ENCODE peak calls at places on chromosome 12, in nine cellular contexts. T is CD4-positive, CD25-positive, alpha-beta regulatory T cell; V is cardiac fibroblast; I is uterus; K is coronary artery; D is fibroblast of villous mesenchyme; H is SK-N-SH; M is GM23248; U is mammary epithelial cell. O is an unnamed sample.

GRCh38 chr12:49529409-49529808 is 9.4 kb upstream of the KCNH3 start:
- DNase-seq in U (no peak), T (no peak), K (no peak), D (no peak), V (no peak), H (no peak), M (no peak), I (no peak), O (no peak)

GRCh38 chr12:79891506-79892162 is 43.3 kb downstream of the PPP1R12A start:
- DNase-seq in H (no peak), U (no peak), K (no peak), D (no peak), V (no peak), I (no peak), T (no peak), M (peak; percentile 27), O (no peak)

GRCh38 chr12:28253175-28253641 is 63.0 kb downstream of the CCDC91 start:
- DNase-seq in K (no peak), H (no peak), D (no peak), V (peak; percentile 72), T (no peak), I (no peak), U (peak; percentile 29), M (peak; percentile 53), O (peak; percentile 35)

GRCh38 chr12:126784328-126784921 is 1482.5 kb upstream of the TMEM132C start:
- DNase-seq in I (no peak), T (no peak), M (peak; percentile 74), D (peak; percentile 3), U (peak; percentile 14), H (peak; percentile 32), K (no peak), V (peak; percentile 62), O (peak; percentile 14)

GRCh38 chr12:85057370-85057963 is 21.3 kb downstream of the LRRIQ1 start:
- DNase-seq in U (peak; percentile 27), M (peak; percentile 51), D (peak; percentile 58), I (no peak), K (no peak), T (no peak), H (peak; percentile 33), V (peak; percentile 75), O (peak; percentile 67)

GRCh38 chr12:49627752-49628360 is 4.5 kb downstream of the PRPF40B start:
- DNase-seq in U (peak; percentile 62), D (no peak), K (no peak), T (no peak), H (no peak), I (no peak), M (peak; percentile 76), V (peak; percentile 69), O (peak; percentile 65)

GRCh38 chr12:6230321-6231110 is 30.3 kb downstream of the CD9 start:
- DNase-seq in M (peak; percentile 64), U (peak; percentile 89), T (peak; percentile 60), H (no peak), I (peak; percentile 64), K (no peak), V (peak; percentile 61), D (peak; percentile 78), O (peak; percentile 52)

GRCh38 chr12:47991592-47991991 is 12.7 kb downstream of the COL2A1 start:
- DNase-seq in V (no peak), H (peak; percentile 80), T (no peak), I (no peak), M (no peak), D (no peak), K (no peak), U (no peak), O (no peak)

GRCh38 chr12:10562306-10562933 is 51.0 kb downstream of the MAGOHB start:
- DNase-seq in K (no peak), I (no peak), H (peak; percentile 20), U (peak; percentile 20), V (peak; percentile 73), T (peak; percentile 8), D (peak; percentile 64), M (peak; percentile 53), O (peak; percentile 72)

GRCh38 chr12:125861299-125862281 is 796.4 kb downstream of the AACS start:
- DNase-seq in V (no peak), H (peak; percentile 8), K (no peak), I (no peak), M (no peak), U (no peak), T (no peak), D (peak; percentile 1), O (no peak)

GRCh38 chr12:78002878-78003277 is 172.2 kb downstream of the NAV3 start:
- DNase-seq in K (no peak), M (peak; percentile 20), H (peak; percentile 29), T (no peak), V (peak; percentile 52), U (no peak), D (peak; percentile 22), I (no peak), O (peak; percentile 49)

GRCh38 chr12:102300824-102301461 is 103.3 kb upstream of the PMCH start:
- DNase-seq in D (peak; percentile 79), H (peak; percentile 8), V (peak; percentile 64), M (peak; percentile 59), U (peak; percentile 63), T (no peak), I (no peak), K (no peak), O (peak; percentile 80)

GRCh38 chr12:111775205-111776193 is 8.8 kb downstream of the ALDH2 start:
- DNase-seq in T (no peak), D (peak; percentile 100), V (peak; percentile 64), H (peak; percentile 66), K (peak; percentile 86), I (peak; percentile 90), U (peak; percentile 39), M (no peak), O (peak; percentile 97)

GRCh38 chr12:2960432-2960956 is 1.3 kb downstream of the TEAD4 start:
- DNase-seq in I (no peak), H (no peak), T (no peak), V (peak; percentile 25), K (no peak), D (peak; percentile 19), M (peak; percentile 67), U (peak; percentile 45), O (peak; percentile 25)

GRCh38 chr12:92290016-92290685 is 144.5 kb upstream of the BTG1 start:
- DNase-seq in U (peak; percentile 51), V (peak; percentile 85), K (no peak), D (no peak), T (no peak), H (no peak), M (peak; percentile 84), I (no peak), O (peak; percentile 54)

GRCh38 chr12:119179335-119180021 is 747 bp downstream of the HSPB8 start:
- DNase-seq in T (no peak), K (no peak), D (peak; percentile 69), U (no peak), H (no peak), V (peak; percentile 70), I (peak; percentile 41), M (peak; percentile 71), O (peak; percentile 68)

GRCh38 chr12:121392325-121392716 is 7.6 kb upstream of the RNF34 start:
- DNase-seq in D (no peak), U (no peak), T (no peak), H (peak; percentile 52), M (no peak), V (no peak), I (no peak), K (peak; percentile 3), O (no peak)
- H3K4me3 ChIP-seq in D (peak overlapping the region; percentile 46), U (no peak overlapping the region), T (peak overlapping the region; percentile 85), H (no peak overlapping the region), M (no peak overlapping the region), V (no peak overlapping the region), I (no peak overlapping the region), K (no peak overlapping the region), O (no peak overlapping the region)

GRCh38 chr12:12331896-12332295 is 18.1 kb downstream of the MANSC1 start:
- DNase-seq in V (no peak), U (peak; percentile 30), K (no peak), H (no peak), I (no peak), D (no peak), T (no peak), M (no peak), O (no peak)

GRCh38 chr12:12333407-12333831 is 16.6 kb downstream of the MANSC1 start:
- DNase-seq in D (peak; percentile 92), I (peak; percentile 72), M (no peak), T (no peak), K (no peak), U (no peak), H (no peak), V (peak; percentile 59), O (peak; percentile 85)

GRCh38 chr12:12334710-12335040 is 15.4 kb downstream of the MANSC1 start:
- DNase-seq in H (no peak), K (no peak), V (no peak), U (no peak), M (no peak), D (no peak), T (no peak), I (no peak), O (no peak)

GRCh38 chr12:12336049-12336411 is 14.0 kb downstream of the MANSC1 start:
- DNase-seq in H (no peak), U (peak; percentile 30), V (peak; percentile 59), M (no peak), K (no peak), T (no peak), I (no peak), D (peak; percentile 64), O (peak; percentile 69)

DNA sequence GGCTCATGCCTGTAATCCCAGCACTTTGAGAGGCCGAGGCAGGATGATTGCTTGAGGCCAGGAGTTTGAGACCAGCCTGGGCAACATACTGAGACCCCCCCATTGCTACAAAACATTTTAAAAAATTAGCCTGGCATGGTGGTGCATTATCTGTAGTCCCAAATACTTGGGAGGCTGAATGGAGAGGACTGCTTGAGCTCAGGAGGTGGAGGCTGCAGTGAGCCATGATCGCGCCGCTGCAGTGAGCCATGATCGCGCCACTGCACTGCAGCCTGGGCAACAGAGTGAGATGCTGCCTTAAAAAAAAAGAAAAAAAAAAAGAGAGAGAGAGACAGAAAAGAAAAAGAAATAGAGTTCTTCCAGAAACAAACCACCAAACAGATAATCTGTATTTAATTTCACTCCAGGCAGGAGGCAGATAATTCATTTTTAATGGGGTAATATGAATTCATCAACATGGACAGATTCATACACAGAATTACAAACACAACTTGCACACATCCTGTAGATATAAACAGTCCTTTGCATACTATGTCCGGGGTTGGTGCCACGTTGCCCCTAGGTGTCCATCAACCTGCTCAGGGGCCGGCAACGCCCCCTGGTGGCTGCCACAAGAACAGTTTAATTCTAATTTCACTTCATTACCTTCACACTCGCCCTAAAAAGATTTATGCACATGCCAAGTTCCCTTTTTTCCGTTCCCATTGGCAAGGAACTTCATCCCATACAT is 15.9 kb downstream of the MANSC1 start:
- DNase-seq in V (peak; percentile 57), M (peak; percentile 70), D (peak; percentile 61), T (peak; percentile 37), I (peak; percentile 62), U (peak; percentile 25), H (peak; percentile 80), K (no peak), O (peak; percentile 58)
- H3K4me3 ChIP-seq in V (no peak overlapping the region), M (no peak overlapping the region), D (no peak overlapping the region), T (no peak overlapping the region), I (no peak overlapping the region), U (no peak overlapping the region), H (no peak overlapping the region), K (no peak overlapping the region), O (no peak overlapping the region)

GRCh38 chr12:62258231-62258630 is 2.0 kb upstream of the USP15 start:
- DNase-seq in T (no peak), K (no peak), M (no peak), V (no peak), D (no peak), I (no peak), U (no peak), H (no peak), O (no peak)
- H3K4me3 ChIP-seq in T (peak overlapping the region; percentile 99), K (no peak overlapping the region), M (no peak overlapping the region), V (no peak overlapping the region), D (no peak overlapping the region), I (no peak overlapping the region), U (no peak overlapping the region), H (no peak overlapping the region), O (no peak overlapping the region)

GRCh38 chr12:95204141-95204866 is 13.0 kb downstream of the FGD6 start:
- DNase-seq in M (peak; percentile 90), V (peak; percentile 95), T (no peak), D (peak; percentile 95), U (peak; percentile 100), H (no peak), K (no peak), I (peak; percentile 37), O (peak; percentile 94)
- H3K4me3 ChIP-seq in M (peak overlapping the region; percentile 26), V (no peak overlapping the region), T (no peak overlapping the region), D (peak overlapping the region; percentile 22), U (peak overlapping the region; percentile 23), H (no peak overlapping the region), K (no peak overlapping the region), I (no peak overlapping the region), O (peak overlapping the region; percentile 37)

O was measured in fibroblast of pulmonary artery.